ENCODE peak calls at places on chromosomes 2 and 18, in five cellular contexts. One of them, this sample, is unnamed.
A peak's percentile ranks its signal among the peaks of the same experiment; 100 is the strongest.

GRCh38 chr2:48572797-48573196 is 42.8 kb downstream of the STON1 start:
- DNase-seq in mammary epithelial cell: no peak
- DNase-seq in neuronal stem cell: no peak
- DNase-seq in H9: no peak
- DNase-seq in IMR-90: no peak
- DNase-seq in this sample: peak; percentile 59

GRCh38 chr18:63181706-63182105 is 137.9 kb downstream of the BCL2 start:
- DNase-seq in IMR-90: no peak
- DNase-seq in mammary epithelial cell: no peak
- DNase-seq in H9: no peak
- DNase-seq in neuronal stem cell: no peak
- DNase-seq in this sample: no peak

GRCh38 chr2:190319557-190320498 is at the start of gene HIBCH:
- DNase-seq in neuronal stem cell: peak; percentile 98
- DNase-seq in H9: peak; percentile 99
- DNase-seq in IMR-90: peak; percentile 98
- DNase-seq in mammary epithelial cell: peak; percentile 100
- DNase-seq in this sample: peak; percentile 98

GRCh38 chr18:30485078-30485477 is 557.5 kb downstream of the DSC3 start:
- DNase-seq in H9: no peak
- DNase-seq in neuronal stem cell: no peak
- DNase-seq in IMR-90: no peak
- DNase-seq in mammary epithelial cell: peak; percentile 35
- DNase-seq in this sample: no peak

GRCh38 chr18:63749489-63749888 is 25.7 kb upstream of the SERPINB7 start:
- DNase-seq in mammary epithelial cell: no peak
- DNase-seq in IMR-90: no peak
- DNase-seq in neuronal stem cell: no peak
- DNase-seq in H9: no peak
- DNase-seq in this sample: no peak

GRCh38 chr2:28567076-28567471 is 71.2 kb downstream of the PLB1 start:
- DNase-seq in neuronal stem cell: no peak
- DNase-seq in H9: peak; percentile 44
- DNase-seq in mammary epithelial cell: no peak
- DNase-seq in IMR-90: no peak
- DNase-seq in this sample: peak; percentile 57

GRCh38 chr2:43035922-43036321 is 190.5 kb downstream of the ZFP36L2 start:
- DNase-seq in neuronal stem cell: no peak
- DNase-seq in H9: no peak
- DNase-seq in IMR-90: no peak
- DNase-seq in mammary epithelial cell: no peak
- DNase-seq in this sample: no peak

GRCh38 chr2:221289846-221290245 is 282.3 kb downstream of the EPHA4 start:
- DNase-seq in H9: no peak
- DNase-seq in neuronal stem cell: no peak
- DNase-seq in mammary epithelial cell: no peak
- DNase-seq in IMR-90: no peak
- DNase-seq in this sample: no peak

GRCh38 chr2:44680424-44680971 is 261.0 kb upstream of the SIX3 start:
- DNase-seq in IMR-90: no peak
- DNase-seq in H9: peak; percentile 50
- DNase-seq in mammary epithelial cell: no peak
- DNase-seq in neuronal stem cell: no peak
- DNase-seq in this sample: no peak

GRCh38 chr2:216210711-216211131 is 101.6 kb downstream of the XRCC5 start:
- DNase-seq in neuronal stem cell: no peak
- DNase-seq in mammary epithelial cell: no peak
- DNase-seq in IMR-90: peak; percentile 9
- DNase-seq in H9: no peak
- DNase-seq in this sample: no peak

GRCh38 chr18:56083097-56083865 is 495.3 kb upstream of the TCF4 start:
- DNase-seq in mammary epithelial cell: no peak
- DNase-seq in H9: no peak
- DNase-seq in neuronal stem cell: no peak
- DNase-seq in IMR-90: peak; percentile 92
- DNase-seq in this sample: peak; percentile 15

GRCh38 chr2:238950551-238950950 is 102.7 kb downstream of the TWIST2 start:
- DNase-seq in H9: peak; percentile 28
- DNase-seq in neuronal stem cell: no peak
- DNase-seq in mammary epithelial cell: no peak
- DNase-seq in IMR-90: no peak
- DNase-seq in this sample: no peak

GRCh38 chr2:24820598-24821432 is 27.6 kb downstream of the CENPO start:
- DNase-seq in IMR-90: no peak
- DNase-seq in neuronal stem cell: no peak
- DNase-seq in H9: no peak
- DNase-seq in mammary epithelial cell: no peak
- DNase-seq in this sample: no peak

GRCh38 chr2:240412975-240413812 is 22.3 kb upstream of the GPC1 start:
- DNase-seq in neuronal stem cell: no peak
- DNase-seq in mammary epithelial cell: no peak
- DNase-seq in IMR-90: no peak
- DNase-seq in H9: peak; percentile 20
- DNase-seq in this sample: no peak

GRCh38 chr2:8432712-8433336 is 249.0 kb upstream of the ID2 start:
- DNase-seq in IMR-90: no peak
- DNase-seq in mammary epithelial cell: no peak
- DNase-seq in neuronal stem cell: no peak
- DNase-seq in H9: no peak
- DNase-seq in this sample: no peak

GRCh38 chr2:222290691-222291484 is 7.9 kb downstream of the PAX3 start:
- DNase-seq in mammary epithelial cell: no peak
- DNase-seq in H9: peak; percentile 91
- DNase-seq in neuronal stem cell: peak; percentile 85
- DNase-seq in IMR-90: no peak
- DNase-seq in this sample: peak; percentile 95

GRCh38 chr2:96702098-96702785 is 37.6 kb downstream of the LMAN2L start:
- DNase-seq in IMR-90: no peak
- DNase-seq in mammary epithelial cell: peak; percentile 75
- DNase-seq in neuronal stem cell: no peak
- DNase-seq in H9: no peak
- DNase-seq in this sample: no peak

GRCh38 chr2:175203621-175204496 is 22.3 kb upstream of the ATP5MC3 start:
- DNase-seq in IMR-90: peak; percentile 47
- DNase-seq in H9: peak; percentile 75
- DNase-seq in mammary epithelial cell: peak; percentile 29
- DNase-seq in neuronal stem cell: peak; percentile 15
- DNase-seq in this sample: peak; percentile 80

GRCh38 chr2:159516241-159516758 is 100.0 kb downstream of the BAZ2B start:
- DNase-seq in neuronal stem cell: peak; percentile 6
- DNase-seq in H9: no peak
- DNase-seq in IMR-90: peak; percentile 17
- DNase-seq in mammary epithelial cell: peak; percentile 80
- DNase-seq in this sample: peak; percentile 11

GRCh38 chr2:151882786-151883445 is 54.7 kb upstream of the ARL5A start:
- DNase-seq in mammary epithelial cell: no peak
- DNase-seq in IMR-90: no peak
- DNase-seq in neuronal stem cell: no peak
- DNase-seq in H9: no peak
- DNase-seq in this sample: no peak

GRCh38 chr18:27005589-27005988 is 140.1 kb upstream of the AQP4 start:
- DNase-seq in mammary epithelial cell: no peak
- DNase-seq in IMR-90: no peak
- DNase-seq in neuronal stem cell: no peak
- DNase-seq in H9: no peak
- DNase-seq in this sample: peak; percentile 51

GRCh38 chr2:31384351-31384750 is 30.2 kb downstream of the XDH start:
- DNase-seq in H9: no peak
- DNase-seq in IMR-90: peak; percentile 96
- DNase-seq in neuronal stem cell: no peak
- DNase-seq in mammary epithelial cell: peak; percentile 95
- DNase-seq in this sample: no peak

GRCh38 chr2:210660-211059 is 53.2 kb downstream of the SH3YL1 start:
- DNase-seq in neuronal stem cell: no peak
- DNase-seq in mammary epithelial cell: peak; percentile 79
- DNase-seq in H9: no peak
- DNase-seq in IMR-90: peak; percentile 5
- DNase-seq in this sample: no peak

GRCh38 chr18:32455346-32455745 is 15.3 kb downstream of the GAREM1 start:
- DNase-seq in IMR-90: no peak
- DNase-seq in H9: no peak
- DNase-seq in mammary epithelial cell: no peak
- DNase-seq in neuronal stem cell: no peak
- DNase-seq in this sample: no peak

GRCh38 chr2:14778015-14778414 is 145.5 kb downstream of the LRATD1 start:
- DNase-seq in H9: no peak
- DNase-seq in neuronal stem cell: no peak
- DNase-seq in mammary epithelial cell: peak; percentile 84
- DNase-seq in IMR-90: peak; percentile 41
- DNase-seq in this sample: no peak

GRCh38 chr2:154978710-154979109 is 280.2 kb downstream of the KCNJ3 start:
- DNase-seq in mammary epithelial cell: no peak
- DNase-seq in H9: no peak
- DNase-seq in IMR-90: no peak
- DNase-seq in neuronal stem cell: no peak
- DNase-seq in this sample: no peak

GRCh38 chr2:159045545-159046454 is 77.4 kb downstream of the TANC1 start:
- DNase-seq in neuronal stem cell: no peak
- DNase-seq in H9: no peak
- DNase-seq in IMR-90: peak; percentile 45
- DNase-seq in mammary epithelial cell: no peak
- DNase-seq in this sample: no peak

GRCh38 chr2:23562143-23562542 is 177.2 kb downstream of the KLHL29 start:
- DNase-seq in neuronal stem cell: no peak
- DNase-seq in H9: no peak
- DNase-seq in IMR-90: no peak
- DNase-seq in mammary epithelial cell: no peak
- DNase-seq in this sample: no peak

GRCh38 chr2:64750001-64750816 is 96.5 kb upstream of the SERTAD2 start:
- DNase-seq in mammary epithelial cell: peak; percentile 54
- DNase-seq in IMR-90: peak; percentile 33
- DNase-seq in H9: peak; percentile 41
- DNase-seq in neuronal stem cell: no peak
- DNase-seq in this sample: peak; percentile 52

GRCh38 chr2:230358305-230358704 is 31.3 kb downstream of the SP140L start:
- DNase-seq in mammary epithelial cell: peak; percentile 39
- DNase-seq in H9: no peak
- DNase-seq in IMR-90: peak; percentile 72
- DNase-seq in neuronal stem cell: no peak
- DNase-seq in this sample: no peak

GRCh38 chr18:49018961-49019445 is 68.2 kb upstream of the SMAD7 start:
- DNase-seq in IMR-90: no peak
- DNase-seq in H9: no peak
- DNase-seq in neuronal stem cell: no peak
- DNase-seq in mammary epithelial cell: no peak
- DNase-seq in this sample: no peak
- H3K4me2 ChIP-seq in IMR-90: no peak overlapping the region
- H3K4me2 ChIP-seq in H9: no peak overlapping the region
- H3K4me2 ChIP-seq in neuronal stem cell: no peak overlapping the region
- H3K4me2 ChIP-seq in mammary epithelial cell: no peak overlapping the region
- H3K4me2 ChIP-seq in this sample: no peak overlapping the region

DNA sequence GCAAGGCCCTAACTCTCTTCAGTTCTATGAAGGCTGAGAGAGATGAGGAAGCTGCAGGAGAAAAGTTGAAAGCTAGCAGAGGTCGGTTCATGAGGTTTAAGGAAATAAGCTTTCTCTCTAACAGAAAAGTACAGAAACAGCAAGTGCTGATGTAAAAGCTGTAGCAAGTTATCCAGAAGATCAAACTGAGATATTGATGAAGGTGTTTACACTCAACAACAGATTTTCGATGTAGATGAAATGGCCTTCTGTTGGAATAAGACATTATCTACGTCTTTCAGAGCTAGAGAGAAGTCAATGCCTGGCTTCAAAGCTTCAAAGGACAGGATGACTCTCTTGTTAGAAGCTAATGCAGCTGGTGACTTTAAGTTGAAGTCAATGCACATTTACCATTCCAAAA is 87.4 kb downstream of the PDCL3 start:
- DNase-seq in mammary epithelial cell: no peak
- DNase-seq in neuronal stem cell: no peak
- DNase-seq in IMR-90: no peak
- DNase-seq in H9: no peak
- DNase-seq in this sample: no peak
- H3K27ac ChIP-seq in mammary epithelial cell: no peak overlapping the region
- H3K27ac ChIP-seq in neuronal stem cell: no peak overlapping the region
- H3K27ac ChIP-seq in IMR-90: no peak overlapping the region
- H3K27ac ChIP-seq in H9: no peak overlapping the region
- H3K27ac ChIP-seq in this sample: no peak overlapping the region

GRCh38 chr18:76446746-76447267 is 48.2 kb downstream of the ZNF516 start:
- DNase-seq in H9: no peak
- DNase-seq in mammary epithelial cell: no peak
- DNase-seq in neuronal stem cell: no peak
- DNase-seq in IMR-90: no peak
- DNase-seq in this sample: no peak
- H3K4me1 ChIP-seq in H9: peaks cover 2% of the 10 kb centered on the region
- H3K4me1 ChIP-seq in mammary epithelial cell: peaks cover 37% of the 10 kb centered on the region
- H3K4me1 ChIP-seq in neuronal stem cell: peaks cover 25% of the 10 kb centered on the region
- H3K4me1 ChIP-seq in IMR-90: peaks cover 37% of the 10 kb centered on the region
- H3K4me1 ChIP-seq in this sample: peaks cover 49% of the 10 kb centered on the region

GRCh38 chr2:12857891-12858290 is 141.2 kb downstream of the TRIB2 start:
- DNase-seq in H9: no peak
- DNase-seq in IMR-90: no peak
- DNase-seq in neuronal stem cell: no peak
- DNase-seq in mammary epithelial cell: no peak
- DNase-seq in this sample: no peak

GRCh38 chr2:12858786-12859185 is 142.1 kb downstream of the TRIB2 start:
- DNase-seq in H9: no peak
- DNase-seq in neuronal stem cell: no peak
- DNase-seq in IMR-90: no peak
- DNase-seq in mammary epithelial cell: no peak
- DNase-seq in this sample: no peak

GRCh38 chr2:12861344-12861942 is 144.7 kb downstream of the TRIB2 start:
- DNase-seq in mammary epithelial cell: peak; percentile 58
- DNase-seq in H9: no peak
- DNase-seq in IMR-90: peak; percentile 78
- DNase-seq in neuronal stem cell: no peak
- DNase-seq in this sample: no peak

GRCh38 chr2:12863937-12864336 is 147.2 kb downstream of the TRIB2 start:
- DNase-seq in H9: no peak
- DNase-seq in IMR-90: no peak
- DNase-seq in neuronal stem cell: no peak
- DNase-seq in mammary epithelial cell: no peak
- DNase-seq in this sample: no peak

DNA sequence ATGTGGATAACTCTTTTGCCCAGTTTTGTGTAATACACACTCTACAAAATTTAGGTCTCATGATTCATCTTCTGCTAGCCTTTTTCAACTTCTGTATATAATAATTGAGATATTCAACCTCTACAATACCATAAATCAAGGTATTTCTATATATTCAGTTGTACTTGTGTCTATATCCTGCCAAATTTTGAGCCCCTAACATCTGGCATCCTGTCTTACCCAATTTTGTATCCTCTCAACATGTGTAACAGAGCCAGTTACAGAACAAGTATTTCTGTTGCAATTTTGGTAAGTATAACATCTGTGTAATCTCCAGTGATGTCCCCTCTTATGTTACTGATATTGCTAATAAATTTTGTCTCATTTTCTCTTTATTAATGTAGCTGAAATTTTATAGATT is 145.8 kb downstream of the TRIB2 start:
- DNase-seq in H9: no peak
- DNase-seq in mammary epithelial cell: no peak
- DNase-seq in IMR-90: no peak
- DNase-seq in neuronal stem cell: no peak
- DNase-seq in this sample: no peak
- H3K4me2 ChIP-seq in H9: no peak overlapping the region
- H3K4me2 ChIP-seq in mammary epithelial cell: no peak overlapping the region
- H3K4me2 ChIP-seq in IMR-90: no peak overlapping the region
- H3K4me2 ChIP-seq in neuronal stem cell: no peak overlapping the region
- H3K4me2 ChIP-seq in this sample: no peak overlapping the region

GRCh38 chr2:241888641-241889040 is 19.1 kb downstream of the RTP5 start:
- DNase-seq in H9: no peak
- DNase-seq in neuronal stem cell: no peak
- DNase-seq in mammary epithelial cell: no peak
- DNase-seq in IMR-90: no peak
- DNase-seq in this sample: no peak
- H3K27ac ChIP-seq in H9: no peak overlapping the region
- H3K27ac ChIP-seq in neuronal stem cell: no peak overlapping the region
- H3K27ac ChIP-seq in mammary epithelial cell: no peak overlapping the region
- H3K27ac ChIP-seq in IMR-90: no peak overlapping the region
- H3K27ac ChIP-seq in this sample: no peak overlapping the region